ENCODE peak calls at places on chromosomes 1 and 21, in four cellular contexts. Z is stomach, Y is BJ, H is AG09309. W is an unnamed sample.
A peak's percentile ranks its signal among the peaks of the same experiment; 100 is the strongest.

GRCh38 chr1:204146965-204147364 is 4.9 kb downstream of the ETNK2 start:
- DNase-seq in Z (no peak), H (no peak), Y (no peak), W (no peak)

GRCh38 chr21:42003051-42003461 is 7.1 kb downstream of the ZBTB21 start:
- DNase-seq in H (no peak), Y (no peak), Z (no peak), W (no peak)

GRCh38 chr1:89259283-89259971 is 13.2 kb downstream of the GBP5 start:
- DNase-seq in Y (no peak), H (no peak), Z (no peak), W (no peak)

GRCh38 chr1:24725209-24725651 is 20.0 kb upstream of the CLIC4 start:
- DNase-seq in Z (no peak), Y (no peak), H (no peak), W (no peak)

GRCh38 chr1:7693662-7694061 is 77.4 kb upstream of the VAMP3 start:
- DNase-seq in H (no peak), Z (no peak), Y (no peak), W (no peak)

GRCh38 chr1:85611856-85612255 is 31.3 kb downstream of the CCN1 start:
- DNase-seq in Z (peak; percentile 35), Y (peak; percentile 93), H (peak; percentile 99), W (peak; percentile 99)

GRCh38 chr21:35144978-35145377 is 95.9 kb upstream of the RUNX1 start:
- DNase-seq in H (no peak), Z (no peak), Y (no peak), W (no peak)

GRCh38 chr1:54172614-54173312 is 20.0 kb upstream of the CDCP2 start:
- DNase-seq in Y (no peak), Z (no peak), H (no peak), W (no peak)

GRCh38 chr1:112507896-112508241 is 896 bp upstream of the WNT2B start:
- DNase-seq in H (no peak), Y (no peak), Z (no peak), W (no peak)

GRCh38 chr1:224067621-224068457 is 46.1 kb upstream of the FBXO28 start:
- DNase-seq in Y (no peak), Z (no peak), H (no peak), W (no peak)

GRCh38 chr1:234234199-234234598 is 139.1 kb upstream of the COA6 start:
- DNase-seq in Y (no peak), H (no peak), Z (no peak), W (no peak)

GRCh38 chr1:39387452-39387851 is 104.0 kb upstream of the BMP8A start:
- DNase-seq in Y (no peak), H (peak; percentile 77), Z (no peak), W (peak; percentile 59)

GRCh38 chr1:101360506-101360905 is 123.7 kb downstream of the S1PR1 start:
- DNase-seq in H (no peak), Z (no peak), Y (no peak), W (no peak)

GRCh38 chr1:2311184-2312032 is 79.9 kb downstream of the MORN1 start:
- DNase-seq in H (no peak), Y (no peak), Z (peak; percentile 70), W (no peak)

GRCh38 chr1:64911326-64911725 is 55.0 kb downstream of the JAK1 start:
- DNase-seq in Z (no peak), Y (no peak), H (no peak), W (no peak)

GRCh38 chr1:27575861-27576331 is 28.0 kb downstream of the AHDC1 start:
- DNase-seq in Z (peak; percentile 84), Y (no peak), H (no peak), W (no peak)

GRCh38 chr1:27572679-27573426 is 31.1 kb downstream of the AHDC1 start:
- DNase-seq in Y (no peak), Z (no peak), H (no peak), W (no peak)

GRCh38 chr1:27576846-27577245 is 27.1 kb downstream of the AHDC1 start:
- DNase-seq in Y (no peak), Z (no peak), H (no peak), W (no peak)

GRCh38 chr1:27574001-27574781 is 29.8 kb downstream of the AHDC1 start:
- DNase-seq in Y (no peak), H (no peak), Z (no peak), W (no peak)

DNA sequence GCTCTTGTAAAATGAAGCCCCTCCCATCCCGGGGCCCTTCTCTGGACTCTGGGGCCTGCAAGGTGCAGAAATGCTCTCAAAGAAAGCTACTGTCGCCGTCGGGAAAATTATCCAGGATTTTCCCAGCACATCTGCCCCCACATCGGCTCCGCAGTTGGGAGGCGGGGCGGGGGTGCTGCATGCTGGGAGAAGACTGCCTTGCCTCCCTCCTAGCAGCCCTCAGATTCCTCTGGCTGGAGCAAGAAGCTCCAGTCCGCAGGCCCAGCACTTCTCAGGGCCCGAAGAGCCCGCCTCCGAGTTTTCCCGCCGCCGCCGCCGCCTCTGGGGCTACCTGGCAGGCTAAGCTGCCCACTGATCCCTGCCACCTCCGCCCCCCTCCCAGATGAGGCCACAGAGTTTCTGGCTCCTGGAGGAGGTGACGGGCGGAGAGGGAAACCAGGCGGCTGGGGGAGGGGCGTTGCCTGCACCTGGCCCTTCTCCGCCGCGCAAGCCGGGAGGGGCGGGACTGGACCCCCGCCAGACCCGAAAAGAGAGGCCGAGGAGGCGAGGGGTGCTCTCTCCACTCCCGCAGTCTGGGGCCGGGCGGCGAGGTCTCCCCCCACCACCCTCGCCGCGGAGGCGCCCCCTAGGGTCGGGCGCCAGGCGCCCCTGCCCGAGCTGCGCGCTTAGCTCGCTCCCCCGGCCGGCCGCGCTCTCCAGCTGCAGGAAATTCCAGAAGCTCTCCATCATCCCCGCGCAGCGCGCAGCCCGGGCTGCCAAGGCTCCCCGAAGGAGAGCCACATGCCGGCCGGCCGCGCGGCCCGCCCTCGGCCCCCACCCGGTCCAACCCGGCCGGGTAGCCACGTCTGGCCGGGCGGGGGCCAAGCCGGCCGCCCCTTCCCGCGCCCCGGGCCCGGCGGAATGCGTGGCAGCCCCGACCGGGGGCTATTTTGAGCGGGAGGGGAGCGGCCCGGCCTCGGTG is 28.8 kb downstream of the AHDC1 start:
- DNase-seq in H (no peak), Y (no peak), Z (peak; percentile 84), W (no peak)
- TF ChIP-seq CTCF in H (peak; percentile 11), Y (peak; percentile 23), Z (no peak), W (peak; percentile 44)

DNA sequence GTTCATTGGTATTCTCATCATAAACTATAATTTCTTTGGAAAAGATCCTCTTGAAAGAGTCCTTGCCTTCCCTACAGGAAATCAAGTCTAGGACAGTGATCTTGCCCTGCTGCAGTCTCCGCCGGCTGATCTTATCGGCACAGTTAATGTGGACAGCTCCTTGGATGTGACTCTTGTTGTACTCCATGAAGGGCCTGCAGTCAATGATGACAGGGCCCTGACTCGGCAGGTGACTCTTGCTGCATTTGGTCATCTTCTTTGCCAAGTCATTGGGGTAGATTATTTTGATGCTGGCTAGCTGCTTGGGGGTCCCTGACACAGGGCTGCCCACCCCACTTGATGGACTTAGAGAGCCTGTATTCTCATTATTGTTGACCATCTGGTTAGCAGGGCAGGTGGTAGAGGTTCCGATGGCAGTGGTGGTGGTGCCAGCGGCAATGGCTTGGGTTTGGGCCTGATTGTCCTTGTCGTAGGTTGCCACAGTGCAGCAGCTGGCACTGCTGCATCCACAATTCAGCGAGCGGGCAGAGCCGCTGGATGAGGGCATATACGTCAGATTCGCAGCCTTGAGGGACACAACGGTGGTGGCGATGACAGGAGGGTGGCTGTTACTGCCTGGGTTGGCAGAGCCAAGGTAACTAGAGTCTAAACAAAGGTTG is 2.7 kb downstream of the DUSP10 start:
- DNase-seq in H (no peak), Y (no peak), Z (no peak), W (no peak)
- H3K4me3 ChIP-seq in H (no peak overlapping the region), Y (no peak overlapping the region), Z (no peak overlapping the region), W (no peak overlapping the region)

GRCh38 chr1:160330119-160330518 is 12.9 kb downstream of the COPA start:
- DNase-seq in Z (no peak), H (no peak), Y (no peak), W (no peak)
- TF ChIP-seq CTCF in Z (no peak), H (no peak), Y (no peak), W (no peak)

GRCh38 chr1:14215151-14215550 is 383.3 kb upstream of the KAZN start:
- DNase-seq in Z (no peak), H (no peak), Y (no peak), W (no peak)

GRCh38 chr1:14220324-14220723 is 378.2 kb upstream of the KAZN start:
- DNase-seq in Y (no peak), H (no peak), Z (no peak), W (no peak)

GRCh38 chr1:14220811-14221210 is 377.7 kb upstream of the KAZN start:
- DNase-seq in Y (no peak), H (no peak), Z (no peak), W (no peak)

GRCh38 chr1:14222086-14222485 is 376.4 kb upstream of the KAZN start:
- DNase-seq in Z (no peak), H (no peak), Y (no peak), W (no peak)

DNA sequence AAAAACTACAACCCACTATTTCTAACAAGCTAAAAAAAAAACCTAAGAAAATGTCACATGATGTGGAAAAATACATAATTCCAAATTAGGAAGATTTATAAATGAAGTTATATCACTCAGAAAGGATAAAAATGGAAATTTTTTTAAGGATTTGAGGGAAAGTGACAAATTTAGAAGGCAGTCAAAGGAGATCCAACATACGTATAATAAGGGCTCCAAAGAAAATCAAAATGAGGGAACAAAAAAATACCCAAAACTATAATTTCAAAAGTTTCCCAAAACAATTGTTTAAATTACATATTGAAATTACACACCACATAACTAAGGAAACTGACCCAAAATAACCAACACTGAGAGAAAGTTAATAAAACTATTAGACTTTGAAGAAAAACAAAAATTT is 381.1 kb upstream of the KAZN start:
- DNase-seq in H (no peak), Z (no peak), Y (no peak), W (no peak)
- H3K4me3 ChIP-seq in H (no peak overlapping the region), Z (no peak overlapping the region), Y (no peak overlapping the region), W (no peak overlapping the region)

DNA sequence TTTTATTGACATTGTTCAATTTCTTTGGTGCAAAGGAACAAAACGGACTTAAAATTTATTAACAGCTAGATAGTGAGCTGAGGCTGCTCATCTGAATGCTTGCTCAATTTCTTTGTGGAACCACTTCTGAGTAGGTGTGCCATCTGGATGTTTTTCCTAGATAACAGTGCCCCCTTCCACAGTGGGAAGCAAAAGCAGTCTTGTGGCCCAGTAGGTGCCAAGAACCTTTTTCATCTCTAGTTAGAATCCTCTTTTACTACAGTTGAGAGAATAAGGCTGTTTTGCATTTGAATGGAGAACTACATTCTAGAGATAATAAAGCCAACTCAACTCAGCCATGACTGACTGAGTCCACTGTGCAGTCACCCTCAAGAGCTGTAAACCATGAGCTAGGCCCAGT is 13.3 kb downstream of the F3 start:
- DNase-seq in H (no peak), Z (no peak), Y (no peak), W (no peak)
- TF ChIP-seq CTCF in H (no peak), Z (no peak), Y (no peak), W (no peak)

DNA sequence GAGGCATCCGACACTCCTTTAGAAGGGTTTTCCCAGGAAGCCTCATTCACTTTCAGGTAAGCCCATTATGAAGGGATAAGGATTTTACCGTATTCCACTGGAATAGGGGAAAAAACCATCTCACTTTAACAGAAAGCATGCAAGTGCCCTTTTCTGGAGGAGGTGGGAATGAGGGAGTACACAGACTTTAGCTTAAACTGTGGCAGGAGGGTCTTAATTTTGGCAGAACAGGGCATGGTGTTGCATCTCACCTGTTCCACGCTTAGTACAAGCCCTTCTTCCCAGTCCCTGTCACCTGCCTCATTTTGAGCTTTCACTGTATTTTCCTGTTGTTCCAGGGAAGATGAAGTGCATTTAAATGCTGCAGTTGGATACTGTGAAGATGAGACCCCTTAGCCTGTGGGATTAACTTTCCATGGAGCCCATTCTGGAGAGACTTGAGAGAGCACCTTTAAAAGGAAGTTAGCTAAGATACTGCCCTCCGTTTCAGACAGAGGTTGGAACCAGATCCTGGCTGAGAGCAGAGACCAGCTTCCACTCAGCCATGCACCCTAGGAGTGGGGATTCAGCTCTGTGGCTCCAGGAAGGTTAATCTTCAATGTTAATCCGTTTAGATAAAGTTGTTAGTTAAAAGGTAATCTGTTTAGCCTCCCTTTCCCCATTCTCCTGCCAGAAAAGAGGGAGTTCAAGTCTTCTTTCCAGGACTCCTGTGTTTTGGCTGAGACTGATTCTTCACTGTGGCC is 42.6 kb downstream of the PBX1 start:
- DNase-seq in Z (no peak), Y (no peak), H (no peak), W (no peak)
- H3K4me3 ChIP-seq in Z (no peak overlapping the region), Y (no peak overlapping the region), H (no peak overlapping the region), W (no peak overlapping the region)

W was measured in HFF-Myc.